ENCODE peak calls at places on chromosomes 1 and 21, in six cellular contexts. K, Z, C, D, L and V are unnamed samples.

GRCh38 chr1:67588186-67588865 is 96.7 kb upstream of the GADD45A start:
- DNase-seq in Z (no peak), C (no peak), L (no peak), K (no peak), D (no peak), V (no peak)

GRCh38 chr21:15943009-15943666 is 213.4 kb downstream of the USP25 start:
- DNase-seq in K (no peak), D (no peak), Z (no peak), C (no peak), L (peak; percentile 15), V (no peak)

GRCh38 chr1:181077576-181078242 is 10.8 kb upstream of the IER5 start:
- DNase-seq in K (no peak), C (no peak), D (no peak), L (no peak), Z (no peak), V (no peak)

GRCh38 chr1:66381626-66382275 is 152.2 kb upstream of the SGIP1 start:
- DNase-seq in Z (no peak), C (no peak), L (no peak), D (no peak), K (no peak), V (no peak)

GRCh38 chr1:3587133-3587733 is 24.1 kb downstream of the MEGF6 start:
- DNase-seq in Z (no peak), D (peak; percentile 20), C (no peak), K (no peak), L (no peak), V (no peak)

GRCh38 chr1:116413414-116413813 is 40.4 kb downstream of the ATP1A1 start:
- DNase-seq in C (no peak), Z (no peak), L (no peak), K (no peak), D (no peak), V (no peak)

GRCh38 chr1:217260676-217261075 is 370.2 kb downstream of the GPATCH2 start:
- DNase-seq in D (no peak), C (no peak), K (no peak), Z (no peak), L (no peak), V (no peak)

GRCh38 chr1:21663251-21663950 is 5.8 kb downstream of the RAP1GAP start:
- DNase-seq in D (no peak), C (peak; percentile 60), K (no peak), Z (no peak), L (no peak), V (peak; percentile 72)

GRCh38 chr1:24351247-24351646 is 32.1 kb downstream of the GRHL3 start:
- DNase-seq in Z (no peak), L (no peak), C (peak; percentile 24), K (peak; percentile 66), D (no peak), V (no peak)

GRCh38 chr21:42002421-42002958 is 7.7 kb downstream of the ZBTB21 start:
- DNase-seq in K (peak; percentile 56), L (peak; percentile 81), Z (no peak), D (no peak), C (no peak), V (no peak)

GRCh38 chr1:219412772-219413171 is 200.1 kb downstream of the ZC3H11B start:
- DNase-seq in D (no peak), C (no peak), Z (no peak), K (no peak), L (no peak), V (no peak)

GRCh38 chr1:172727956-172728603 is 69.2 kb downstream of the FASLG start:
- DNase-seq in C (no peak), L (peak; percentile 66), Z (no peak), K (no peak), D (peak; percentile 38), V (no peak)

GRCh38 chr1:229953736-229954326 is 113.2 kb upstream of the GALNT2 start:
- DNase-seq in K (no peak), D (no peak), L (no peak), Z (no peak), C (no peak), V (no peak)

GRCh38 chr1:183585038-183585437 is 5.2 kb downstream of the NCF2 start:
- DNase-seq in K (no peak), Z (no peak), C (no peak), D (no peak), L (no peak), V (no peak)

GRCh38 chr1:182588460-182589396 is at the start of gene RNASEL:
- DNase-seq in C (peak; percentile 81), D (peak; percentile 81), L (peak; percentile 91), Z (no peak), K (peak; percentile 57), V (no peak)